ENCODE peak calls at places on chromosomes 12 and 14, in seven cellular contexts. One of them, this sample, is unnamed.

GRCh38 chr12:88833641-88834116 is 253.4 kb upstream of the KITLG start:
- DNase-seq in neural progenitor cell: no peak
- DNase-seq in K562: no peak
- DNase-seq in HepG2: no peak
- DNase-seq in DND-41: no peak
- DNase-seq in mammary epithelial cell: peak; percentile 49
- DNase-seq in PC-3: peak; percentile 57
- DNase-seq in this sample: peak; percentile 27

GRCh38 chr12:124581299-124581698 is 13.9 kb upstream of the NCOR2 start:
- DNase-seq in neural progenitor cell: no peak
- DNase-seq in K562: no peak
- DNase-seq in HepG2: no peak
- DNase-seq in DND-41: no peak
- DNase-seq in mammary epithelial cell: no peak
- DNase-seq in PC-3: peak; percentile 67
- DNase-seq in this sample: no peak

GRCh38 chr14:23559010-23559920 is 3.2 kb downstream of the THTPA start:
- DNase-seq in neural progenitor cell: peak; percentile 88
- DNase-seq in K562: peak; percentile 69
- DNase-seq in HepG2: peak; percentile 72
- DNase-seq in DND-41: peak; percentile 67
- DNase-seq in mammary epithelial cell: no peak
- DNase-seq in PC-3: peak; percentile 48
- DNase-seq in this sample: peak; percentile 59

GRCh38 chr12:122203301-122203967 is at the start of gene B3GNT4:
- DNase-seq in neural progenitor cell: peak; percentile 79
- DNase-seq in K562: peak; percentile 83
- DNase-seq in HepG2: no peak
- DNase-seq in DND-41: no peak
- DNase-seq in mammary epithelial cell: peak; percentile 71
- DNase-seq in PC-3: peak; percentile 72
- DNase-seq in this sample: peak; percentile 42

GRCh38 chr14:87059060-87059827 is 933.7 kb downstream of the GALC start:
- DNase-seq in neural progenitor cell: no peak
- DNase-seq in K562: no peak
- DNase-seq in HepG2: no peak
- DNase-seq in DND-41: no peak
- DNase-seq in mammary epithelial cell: no peak
- DNase-seq in PC-3: no peak
- DNase-seq in this sample: peak; percentile 51

GRCh38 chr14:104859900-104860299 is 5.2 kb upstream of the CEP170B start:
- DNase-seq in neural progenitor cell: no peak
- DNase-seq in K562: no peak
- DNase-seq in HepG2: no peak
- DNase-seq in DND-41: no peak
- DNase-seq in mammary epithelial cell: no peak
- DNase-seq in PC-3: no peak
- DNase-seq in this sample: no peak

GRCh38 chr14:54462048-54462447 is 20.9 kb upstream of the CNIH1 start:
- DNase-seq in neural progenitor cell: no peak
- DNase-seq in K562: no peak
- DNase-seq in HepG2: no peak
- DNase-seq in DND-41: no peak
- DNase-seq in mammary epithelial cell: peak; percentile 73
- DNase-seq in PC-3: peak; percentile 37
- DNase-seq in this sample: no peak

GRCh38 chr12:21940972-21941521 is at the start of gene ABCC9:
- DNase-seq in neural progenitor cell: peak; percentile 72
- DNase-seq in K562: peak; percentile 11
- DNase-seq in HepG2: no peak
- DNase-seq in DND-41: no peak
- DNase-seq in mammary epithelial cell: no peak
- DNase-seq in PC-3: no peak
- DNase-seq in this sample: peak; percentile 48

GRCh38 chr14:103503296-103503695 is 19.3 kb downstream of the CKB start:
- DNase-seq in neural progenitor cell: no peak
- DNase-seq in K562: no peak
- DNase-seq in HepG2: no peak
- DNase-seq in DND-41: no peak
- DNase-seq in mammary epithelial cell: no peak
- DNase-seq in PC-3: no peak
- DNase-seq in this sample: no peak

GRCh38 chr14:64759555-64759938 is 55.3 kb downstream of the PLEKHG3 start:
- DNase-seq in neural progenitor cell: no peak
- DNase-seq in K562: no peak
- DNase-seq in HepG2: no peak
- DNase-seq in DND-41: no peak
- DNase-seq in mammary epithelial cell: no peak
- DNase-seq in PC-3: no peak
- DNase-seq in this sample: no peak

GRCh38 chr14:106222736-106223135 is 696.4 kb downstream of the TMEM121 start:
- DNase-seq in neural progenitor cell: no peak
- DNase-seq in K562: no peak
- DNase-seq in HepG2: no peak
- DNase-seq in DND-41: no peak
- DNase-seq in mammary epithelial cell: no peak
- DNase-seq in PC-3: no peak
- DNase-seq in this sample: no peak

GRCh38 chr12:118064608-118065007 is 3.6 kb upstream of the WSB2 start:
- DNase-seq in neural progenitor cell: peak; percentile 58
- DNase-seq in K562: peak; percentile 35
- DNase-seq in HepG2: no peak
- DNase-seq in DND-41: peak; percentile 56
- DNase-seq in mammary epithelial cell: no peak
- DNase-seq in PC-3: no peak
- DNase-seq in this sample: no peak

GRCh38 chr12:109815225-109815624 is 18.0 kb downstream of the TRPV4 start:
- DNase-seq in neural progenitor cell: no peak
- DNase-seq in K562: no peak
- DNase-seq in HepG2: no peak
- DNase-seq in DND-41: no peak
- DNase-seq in mammary epithelial cell: no peak
- DNase-seq in PC-3: no peak
- DNase-seq in this sample: no peak

GRCh38 chr12:123898673-123899072 is 74.0 kb downstream of the CCDC92 start:
- DNase-seq in neural progenitor cell: no peak
- DNase-seq in K562: no peak
- DNase-seq in HepG2: no peak
- DNase-seq in DND-41: no peak
- DNase-seq in mammary epithelial cell: no peak
- DNase-seq in PC-3: no peak
- DNase-seq in this sample: no peak

GRCh38 chr12:75982974-75983660 is 48.5 kb downstream of the PHLDA1 start:
- DNase-seq in neural progenitor cell: no peak
- DNase-seq in K562: no peak
- DNase-seq in HepG2: no peak
- DNase-seq in DND-41: no peak
- DNase-seq in mammary epithelial cell: no peak
- DNase-seq in PC-3: no peak
- DNase-seq in this sample: no peak

GRCh38 chr12:125381373-125381772 is 316.1 kb downstream of the AACS start:
- DNase-seq in neural progenitor cell: peak; percentile 58
- DNase-seq in K562: no peak
- DNase-seq in HepG2: no peak
- DNase-seq in DND-41: peak; percentile 10
- DNase-seq in mammary epithelial cell: no peak
- DNase-seq in PC-3: no peak
- DNase-seq in this sample: no peak

GRCh38 chr12:60227916-60228315 is 632.1 kb downstream of the SLC16A7 start:
- DNase-seq in neural progenitor cell: no peak
- DNase-seq in K562: no peak
- DNase-seq in HepG2: no peak
- DNase-seq in DND-41: no peak
- DNase-seq in mammary epithelial cell: no peak
- DNase-seq in PC-3: no peak
- DNase-seq in this sample: no peak

GRCh38 chr14:77302926-77303325 is 17.8 kb downstream of the POMT2 start:
- DNase-seq in neural progenitor cell: no peak
- DNase-seq in K562: peak; percentile 14
- DNase-seq in HepG2: peak; percentile 90
- DNase-seq in DND-41: no peak
- DNase-seq in mammary epithelial cell: peak; percentile 80
- DNase-seq in PC-3: peak; percentile 97
- DNase-seq in this sample: peak; percentile 82

GRCh38 chr12:120930032-120930431 is 25.9 kb upstream of the SPPL3 start:
- DNase-seq in neural progenitor cell: no peak
- DNase-seq in K562: no peak
- DNase-seq in HepG2: no peak
- DNase-seq in DND-41: no peak
- DNase-seq in mammary epithelial cell: no peak
- DNase-seq in PC-3: no peak
- DNase-seq in this sample: no peak

GRCh38 chr12:49982246-49983229 is 9.8 kb downstream of the AQP6 start:
- DNase-seq in neural progenitor cell: no peak
- DNase-seq in K562: no peak
- DNase-seq in HepG2: no peak
- DNase-seq in DND-41: no peak
- DNase-seq in mammary epithelial cell: no peak
- DNase-seq in PC-3: no peak
- DNase-seq in this sample: no peak

GRCh38 chr12:49983892-49984291 is 11.1 kb downstream of the AQP6 start:
- DNase-seq in neural progenitor cell: peak; percentile 86
- DNase-seq in K562: peak; percentile 65
- DNase-seq in HepG2: no peak
- DNase-seq in DND-41: no peak
- DNase-seq in mammary epithelial cell: peak; percentile 50
- DNase-seq in PC-3: peak; percentile 58
- DNase-seq in this sample: peak; percentile 87

GRCh38 chr12:49979791-49980190 is 7.0 kb downstream of the AQP6 start:
- DNase-seq in neural progenitor cell: no peak
- DNase-seq in K562: no peak
- DNase-seq in HepG2: no peak
- DNase-seq in DND-41: no peak
- DNase-seq in mammary epithelial cell: no peak
- DNase-seq in PC-3: no peak
- DNase-seq in this sample: no peak

GRCh38 chr12:49979061-49979586 is 6.4 kb downstream of the AQP6 start:
- DNase-seq in neural progenitor cell: no peak
- DNase-seq in K562: no peak
- DNase-seq in HepG2: no peak
- DNase-seq in DND-41: no peak
- DNase-seq in mammary epithelial cell: no peak
- DNase-seq in PC-3: no peak
- DNase-seq in this sample: no peak

GRCh38 chr12:49980501-49981158 is 7.9 kb downstream of the AQP6 start:
- DNase-seq in neural progenitor cell: peak; percentile 41
- DNase-seq in K562: no peak
- DNase-seq in HepG2: peak; percentile 51
- DNase-seq in DND-41: no peak
- DNase-seq in mammary epithelial cell: no peak
- DNase-seq in PC-3: no peak
- DNase-seq in this sample: no peak
- H3K27ac ChIP-seq in neural progenitor cell: no peak overlapping the region
- H3K27ac ChIP-seq in K562: no peak overlapping the region
- H3K27ac ChIP-seq in HepG2: peak overlapping the region; percentile 51
- H3K27ac ChIP-seq in DND-41: no peak overlapping the region
- H3K27ac ChIP-seq in mammary epithelial cell: no peak overlapping the region
- H3K27ac ChIP-seq in PC-3: no peak overlapping the region
- H3K27ac ChIP-seq in this sample: no peak overlapping the region

DNA sequence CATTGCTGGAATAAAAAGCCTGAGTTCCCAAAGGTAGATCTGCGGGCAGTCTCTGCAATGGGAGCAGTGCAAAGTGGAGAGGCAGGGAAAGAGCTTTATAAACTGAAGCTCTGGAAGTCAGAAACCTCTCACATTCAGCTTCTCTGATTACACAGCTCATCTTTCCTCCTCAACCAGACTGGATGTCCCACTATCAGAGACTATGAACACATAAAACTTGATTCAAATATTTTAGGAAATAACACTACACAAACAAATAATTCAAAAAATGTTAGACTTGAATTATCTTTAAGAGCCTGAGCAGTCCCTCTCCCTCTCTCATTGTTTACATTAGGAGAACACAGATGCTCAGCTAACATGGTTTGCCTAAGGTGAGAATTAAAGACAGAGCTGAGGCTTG is 72.9 kb downstream of the DENND5B start:
- DNase-seq in neural progenitor cell: no peak
- DNase-seq in K562: no peak
- DNase-seq in HepG2: no peak
- DNase-seq in DND-41: no peak
- DNase-seq in mammary epithelial cell: no peak
- DNase-seq in PC-3: no peak
- DNase-seq in this sample: peak; percentile 34
- H3K9ac ChIP-seq in neural progenitor cell: no peak overlapping the region
- H3K9ac ChIP-seq in K562: no peak overlapping the region
- H3K9ac ChIP-seq in HepG2: no peak overlapping the region
- H3K9ac ChIP-seq in DND-41: no peak overlapping the region
- H3K9ac ChIP-seq in mammary epithelial cell: peak overlapping the region; percentile 37
- H3K9ac ChIP-seq in PC-3: peak overlapping the region; percentile 75
- H3K9ac ChIP-seq in this sample: peak overlapping the region; percentile 44

GRCh38 chr12:53981652-53982565 is 3.0 kb upstream of the HOXC10 start:
- DNase-seq in neural progenitor cell: no peak
- DNase-seq in K562: no peak
- DNase-seq in HepG2: no peak
- DNase-seq in DND-41: no peak
- DNase-seq in mammary epithelial cell: no peak
- DNase-seq in PC-3: no peak
- DNase-seq in this sample: no peak

GRCh38 chr12:53984901-53985357 is at the start of gene HOXC10:
- DNase-seq in neural progenitor cell: peak; percentile 73
- DNase-seq in K562: peak; percentile 93
- DNase-seq in HepG2: peak; percentile 53
- DNase-seq in DND-41: peak; percentile 59
- DNase-seq in mammary epithelial cell: peak; percentile 75
- DNase-seq in PC-3: peak; percentile 93
- DNase-seq in this sample: peak; percentile 49

GRCh38 chr12:53980448-53981388 is 4.2 kb upstream of the HOXC10 start:
- DNase-seq in neural progenitor cell: no peak
- DNase-seq in K562: no peak
- DNase-seq in HepG2: no peak
- DNase-seq in DND-41: peak; percentile 38
- DNase-seq in mammary epithelial cell: no peak
- DNase-seq in PC-3: no peak
- DNase-seq in this sample: no peak

GRCh38 chr12:53983580-53984572 is 1.1 kb upstream of the HOXC10 start:
- DNase-seq in neural progenitor cell: no peak
- DNase-seq in K562: no peak
- DNase-seq in HepG2: no peak
- DNase-seq in DND-41: no peak
- DNase-seq in mammary epithelial cell: no peak
- DNase-seq in PC-3: no peak
- DNase-seq in this sample: no peak

GRCh38 chr12:53982616-53983579 is 2.0 kb upstream of the HOXC10 start:
- DNase-seq in neural progenitor cell: no peak
- DNase-seq in K562: no peak
- DNase-seq in HepG2: no peak
- DNase-seq in DND-41: no peak
- DNase-seq in mammary epithelial cell: no peak
- DNase-seq in PC-3: no peak
- DNase-seq in this sample: no peak
- TF ChIP-seq EZH2 in neural progenitor cell: no peak
- TF ChIP-seq EZH2 in K562: no peak
- TF ChIP-seq EZH2 in HepG2: no peak
- TF ChIP-seq EZH2 in DND-41: no peak
- TF ChIP-seq EZH2 in mammary epithelial cell: no peak
- TF ChIP-seq EZH2 in PC-3: no peak
- TF ChIP-seq EZH2 in this sample: no peak

DNA sequence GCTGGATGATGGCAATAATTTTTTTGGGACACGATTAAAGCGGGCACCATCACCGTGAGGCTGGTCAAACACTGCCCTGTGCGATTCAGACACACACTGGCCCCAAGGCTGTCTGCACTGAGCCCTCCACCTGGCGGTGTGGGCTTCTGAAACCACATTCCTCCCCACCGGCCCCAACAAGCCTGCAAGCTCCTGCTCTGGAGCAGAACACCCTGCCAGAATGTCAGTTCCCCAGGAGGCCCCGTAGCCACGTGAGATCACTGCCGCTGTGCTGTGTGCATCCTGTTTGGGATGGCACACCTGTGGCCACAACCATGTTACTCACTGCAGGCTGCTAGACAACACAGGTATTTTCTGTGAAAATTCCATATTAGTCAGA is 7.9 kb downstream of the GSC start:
- DNase-seq in neural progenitor cell: no peak
- DNase-seq in K562: no peak
- DNase-seq in HepG2: no peak
- DNase-seq in DND-41: peak; percentile 69
- DNase-seq in mammary epithelial cell: peak; percentile 46
- DNase-seq in PC-3: no peak
- DNase-seq in this sample: no peak
- H3K27ac ChIP-seq in neural progenitor cell: no peak overlapping the region
- H3K27ac ChIP-seq in K562: no peak overlapping the region
- H3K27ac ChIP-seq in HepG2: no peak overlapping the region
- H3K27ac ChIP-seq in DND-41: peak overlapping the region; percentile 59
- H3K27ac ChIP-seq in mammary epithelial cell: no peak overlapping the region
- H3K27ac ChIP-seq in PC-3: no peak overlapping the region
- H3K27ac ChIP-seq in this sample: no peak overlapping the region

This sample was measured in fibroblast of lung.